ENCODE peak calls at places on chromosomes 4 and X, in six cellular contexts. H, D, Q, B, S and P are unnamed samples.

GRCh38 chrX:106952988-106953387 is 32.8 kb downstream of the CLDN2 start:
- DNase-seq in S (no peak), Q (no peak), D (peak; percentile 53), H (peak; percentile 3), B (no peak), P (no peak)

GRCh38 chrX:40096395-40097091 is 1.2 kb downstream of the BCOR start:
- DNase-seq in S (peak; percentile 19), D (peak; percentile 47), Q (peak; percentile 68), H (no peak), B (peak; percentile 61), P (peak; percentile 65)

GRCh38 chr4:82773049-82773448 is 25.5 kb downstream of the SCD5 start:
- DNase-seq in S (peak; percentile 77), H (no peak), B (no peak), D (no peak), Q (no peak), P (no peak)

GRCh38 chrX:131729295-131729694 is 185.4 kb downstream of the OR13H1 start:
- DNase-seq in Q (no peak), D (no peak), B (peak; percentile 60), S (peak; percentile 83), H (no peak), P (peak; percentile 88)

GRCh38 chr4:22356996-22357596 is 158.8 kb downstream of the ADGRA3 start:
- DNase-seq in D (peak; percentile 49), H (peak; percentile 10), B (no peak), Q (no peak), S (no peak), P (no peak)

GRCh38 chr4:76745264-76745663 is 152.7 kb downstream of the SOWAHB start:
- DNase-seq in Q (no peak), S (no peak), H (no peak), B (no peak), D (peak; percentile 77), P (no peak)

GRCh38 chr4:73053974-73054480 is 15.5 kb downstream of the COX18 start:
- DNase-seq in S (no peak), Q (no peak), H (no peak), D (no peak), B (no peak), P (no peak)

GRCh38 chr4:145320269-145320668 is 139.9 kb upstream of the OTUD4 start:
- DNase-seq in H (no peak), Q (no peak), S (no peak), D (no peak), B (no peak), P (no peak)

GRCh38 chr4:56728512-56728911 is 47.4 kb upstream of the HOPX start:
- DNase-seq in H (no peak), S (no peak), B (no peak), Q (no peak), D (peak; percentile 98), P (no peak)

GRCh38 chrX:46837543-46838481 is 969 bp downstream of the RP2 start:
- DNase-seq in B (no peak), D (peak; percentile 49), H (peak; percentile 43), Q (peak; percentile 34), S (no peak), P (no peak)

GRCh38 chr4:7581477-7581876 is 146.7 kb upstream of the PSAPL1 start:
- DNase-seq in D (no peak), B (no peak), Q (peak; percentile 8), H (no peak), S (no peak), P (no peak)

GRCh38 chrX:153494061-153494460 is 719 bp upstream of the BGN start:
- DNase-seq in H (no peak), B (no peak), Q (no peak), D (no peak), S (no peak), P (no peak)

GRCh38 chr4:166162327-166162726 is 289.3 kb downstream of the TLL1 start:
- DNase-seq in Q (no peak), S (no peak), B (no peak), H (no peak), D (no peak), P (no peak)

GRCh38 chrX:136879001-136879667 is 1.4 kb downstream of the RBMX start:
- DNase-seq in Q (no peak), S (no peak), H (no peak), D (peak; percentile 29), B (no peak), P (no peak)

GRCh38 chrX:107730991-107731766 is 44.4 kb downstream of the TSC22D3 start:
- DNase-seq in D (no peak), B (no peak), S (no peak), H (no peak), Q (no peak), P (no peak)

GRCh38 chr4:52979821-52980590 is 117.9 kb downstream of the RASL11B start:
- DNase-seq in S (no peak), Q (no peak), D (no peak), H (no peak), B (no peak), P (no peak)

GRCh38 chrX:134990475-134991473 is at the start of gene SMIM10:
- DNase-seq in Q (peak; percentile 51), D (peak; percentile 81), S (peak; percentile 2), B (peak; percentile 13), H (no peak), P (peak; percentile 58)

GRCh38 chrX:110310896-110311295 is 7.0 kb downstream of the AMMECR1 start:
- DNase-seq in Q (peak; percentile 40), D (peak; percentile 20), B (no peak), S (no peak), H (no peak), P (no peak)

GRCh38 chr4:25842229-25842840 is 20.5 kb downstream of the SEL1L3 start:
- DNase-seq in S (no peak), D (no peak), H (no peak), Q (peak; percentile 39), B (peak; percentile 56), P (no peak)

GRCh38 chrX:135304741-135305140 is 4.5 kb upstream of the ETDC start:
- DNase-seq in Q (no peak), S (no peak), D (no peak), H (no peak), B (no peak), P (no peak)

GRCh38 chrX:32524385-32524784 is 687.0 kb downstream of the DMD start:
- DNase-seq in D (no peak), H (no peak), B (no peak), S (no peak), Q (no peak), P (no peak)

GRCh38 chr4:8928074-8928473 is 56.4 kb upstream of the HMX1 start:
- DNase-seq in S (no peak), H (no peak), Q (no peak), B (no peak), D (no peak), P (no peak)

GRCh38 chr4:27787195-27787594 is 926.6 kb downstream of the STIM2 start:
- DNase-seq in D (no peak), H (no peak), B (no peak), S (no peak), Q (no peak), P (no peak)

GRCh38 chrX:87636533-87636932 is 118.9 kb downstream of the KLHL4 start:
- DNase-seq in D (no peak), B (no peak), S (no peak), Q (no peak), H (no peak), P (no peak)

GRCh38 chr4:110480031-110480549 is 4.1 kb downstream of the ENPEP start:
- DNase-seq in H (no peak), S (no peak), Q (no peak), B (no peak), D (peak; percentile 95), P (no peak)

GRCh38 chr4:142091085-142091513 is 454.7 kb downstream of the IL15 start:
- DNase-seq in D (peak; percentile 100), S (no peak), B (no peak), Q (no peak), H (no peak), P (no peak)

GRCh38 chr4:98630804-98631454 is 27.5 kb downstream of the TSPAN5 start:
- DNase-seq in H (no peak), Q (no peak), S (no peak), B (no peak), D (no peak), P (no peak)

GRCh38 chr4:176149680-176150079 is 45.7 kb downstream of the SPATA4 start:
- DNase-seq in D (no peak), H (no peak), Q (no peak), B (no peak), S (no peak), P (no peak)

GRCh38 chr4:140635606-140636005 is 66.8 kb upstream of the UCP1 start:
- DNase-seq in S (no peak), B (no peak), H (no peak), D (peak; percentile 31), Q (no peak), P (peak; percentile 34)

GRCh38 chr4:157096439-157096838 is 20.5 kb downstream of the GLRB start:
- DNase-seq in S (no peak), H (no peak), Q (no peak), D (peak; percentile 19), B (no peak), P (no peak)

GRCh38 chrX:40931921-40932320 is 153.3 kb upstream of the USP9X start:
- DNase-seq in B (no peak), S (no peak), D (peak; percentile 29), H (no peak), Q (no peak), P (no peak)

GRCh38 chr4:19319607-19320006 is 932.1 kb upstream of the SLIT2 start:
- DNase-seq in D (no peak), B (no peak), Q (no peak), H (no peak), S (no peak), P (no peak)

GRCh38 chr4:185821029-185821419 is 9.0 kb upstream of the SORBS2 start:
- DNase-seq in D (no peak), Q (no peak), S (no peak), B (no peak), H (no peak), P (no peak)